ENCODE peak calls at places on chromosome 1, in four cellular contexts. S is gastrocnemius medialis, F is IMR-90, X is HCT116. K is an unnamed sample.

GRCh38 chr1:28129150-28129549 is 40.7 kb upstream of the EYA3 start:
- DNase-seq in F (peak; percentile 82), S (no peak), X (peak; percentile 63), K (no peak)

GRCh38 chr1:183218981-183219621 is 33.0 kb downstream of the LAMC2 start:
- DNase-seq in F (no peak), X (no peak), S (no peak), K (no peak)

GRCh38 chr1:216997831-216998230 is 274.6 kb upstream of the ESRRG start:
- DNase-seq in X (no peak), F (no peak), S (no peak), K (no peak)

GRCh38 chr1:42946120-42947009 is 12.3 kb downstream of the SLC2A1 start:
- DNase-seq in F (no peak), S (no peak), X (no peak), K (no peak)

GRCh38 chr1:57736940-57737339 is 313.1 kb upstream of the DAB1 start:
- DNase-seq in X (no peak), F (no peak), S (no peak), K (no peak)

GRCh38 chr1:221439734-221440436 is 302.0 kb downstream of the DUSP10 start:
- DNase-seq in F (peak; percentile 98), X (peak; percentile 93), S (no peak), K (no peak)

GRCh38 chr1:43521716-43522115 is 9.0 kb upstream of the PTPRF start:
- DNase-seq in F (no peak), X (no peak), S (no peak), K (no peak)

GRCh38 chr1:238722812-238723211 is 663.6 kb upstream of the CHRM3 start:
- DNase-seq in S (no peak), F (no peak), X (no peak), K (no peak)

GRCh38 chr1:60386259-60386658 is 312.7 kb upstream of the C1orf87 start:
- DNase-seq in F (no peak), S (no peak), X (no peak), K (no peak)

GRCh38 chr1:226656601-226657277 is 82.3 kb downstream of the ITPKB start:
- DNase-seq in S (no peak), X (no peak), F (peak; percentile 92), K (no peak)

GRCh38 chr1:46522184-46522968 is 29.1 kb downstream of the KNCN start:
- DNase-seq in X (no peak), S (no peak), F (peak; percentile 45), K (no peak)

GRCh38 chr1:5740450-5740849 is 251.8 kb downstream of the NPHP4 start:
- DNase-seq in S (no peak), X (no peak), F (no peak), K (no peak)

GRCh38 chr1:119323216-119323982 is 45.2 kb upstream of the HAO2 start:
- DNase-seq in S (no peak), F (no peak), X (no peak), K (no peak)

GRCh38 chr1:53654216-53655210 is 84.5 kb downstream of the GLIS1 start:
- DNase-seq in F (peak; percentile 93), S (no peak), X (no peak), K (no peak)

GRCh38 chr1:101005871-101006270 is 19.7 kb downstream of the DPH5 start:
- DNase-seq in X (no peak), F (peak; percentile 10), S (no peak), K (no peak)

GRCh38 chr1:151340870-151341754 is 5.9 kb downstream of the RFX5 start:
- DNase-seq in X (peak; percentile 75), S (no peak), F (peak; percentile 86), K (no peak)

GRCh38 chr1:92879316-92879968 is 47.6 kb downstream of the RPL5 start:
- DNase-seq in X (no peak), F (no peak), S (no peak), K (no peak)

GRCh38 chr1:224292419-224292818 is 37.6 kb downstream of the NVL start:
- DNase-seq in F (no peak), S (no peak), X (no peak), K (no peak)

GRCh38 chr1:21280482-21280881 is 9.8 kb downstream of the ECE1 start:
- DNase-seq in S (no peak), X (no peak), F (no peak), K (no peak)

GRCh38 chr1:21278898-21279819 is 11.1 kb downstream of the ECE1 start:
- DNase-seq in X (no peak), S (no peak), F (peak; percentile 65), K (no peak)

GRCh38 chr1:21277178-21277577 is 13.1 kb downstream of the ECE1 start:
- DNase-seq in F (no peak), S (no peak), X (no peak), K (no peak)

GRCh38 chr1:21278208-21278861 is 11.9 kb downstream of the ECE1 start:
- DNase-seq in F (no peak), X (no peak), S (no peak), K (no peak)

DNA sequence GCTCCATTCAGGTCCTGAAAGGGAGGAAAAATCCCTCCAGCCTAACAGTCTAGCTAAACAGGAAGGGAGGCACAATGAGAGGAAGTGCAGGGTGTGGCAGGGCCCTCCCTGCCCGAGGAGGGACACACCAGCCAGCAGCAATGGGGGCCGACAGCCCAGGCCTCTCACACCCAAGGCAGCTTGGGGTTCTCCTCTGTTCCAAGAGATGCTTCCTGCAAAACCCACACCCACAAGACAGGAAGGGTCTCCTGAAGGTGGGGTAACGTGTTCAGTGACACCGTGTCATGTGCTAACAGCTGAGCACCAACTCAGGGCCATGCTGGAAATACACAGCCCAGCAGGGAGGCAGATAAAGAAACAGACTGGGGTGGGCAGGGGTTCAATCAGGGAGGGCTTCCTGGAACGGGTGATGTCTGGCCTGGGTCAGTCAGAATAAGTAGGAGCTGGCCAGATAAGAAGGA is 10.2 kb downstream of the ECE1 start:
- DNase-seq in F (no peak), S (no peak), X (no peak), K (no peak)
- TF ChIP-seq POLR2A in F (no peak), S (no peak), X (no peak), K (no peak)

GRCh38 chr1:31416101-31416736 is 3.2 kb downstream of the SERINC2 start:
- DNase-seq in F (no peak), X (no peak), S (peak; percentile 58), K (no peak)

GRCh38 chr1:31413405-31414005 is 492 bp downstream of the SERINC2 start:
- DNase-seq in S (peak; percentile 81), X (no peak), F (no peak), K (no peak)

GRCh38 chr1:31415658-31416057 is 2.6 kb downstream of the SERINC2 start:
- DNase-seq in F (no peak), X (no peak), S (no peak), K (no peak)

GRCh38 chr1:31412732-31413404 is at the start of gene SERINC2:
- DNase-seq in X (no peak), S (no peak), F (no peak), K (no peak)

DNA sequence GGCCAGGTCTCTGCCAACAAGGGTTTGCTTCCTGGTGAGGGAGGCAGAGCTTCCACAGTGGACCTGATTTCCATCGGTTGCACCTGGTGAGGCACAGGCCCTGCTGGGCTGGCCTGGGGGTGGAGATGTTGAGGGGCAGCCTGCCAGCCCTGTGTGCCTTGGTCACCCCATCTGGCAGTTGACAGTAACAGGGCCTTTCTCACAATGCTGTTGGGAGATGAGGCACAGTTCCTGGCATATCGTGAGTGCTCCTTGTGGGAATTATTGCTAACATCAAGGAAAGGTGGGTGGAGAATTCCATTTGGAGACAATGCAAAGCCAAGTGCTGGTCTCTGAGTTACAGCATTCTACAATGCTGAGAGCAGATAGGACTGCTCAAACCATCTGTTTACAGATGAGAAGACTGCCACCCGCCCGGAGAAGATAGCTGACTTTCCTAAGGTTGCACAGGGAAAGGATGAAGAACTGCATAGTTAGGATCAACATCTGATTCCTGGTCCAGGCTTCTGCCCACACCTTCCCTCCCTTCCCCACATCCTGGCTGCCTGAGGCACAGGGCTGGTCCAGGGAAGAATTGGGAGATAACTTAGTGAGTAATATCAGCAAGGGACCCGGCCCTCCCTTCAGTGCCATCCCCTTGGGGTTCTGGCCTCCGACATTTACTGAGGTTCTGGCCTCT is 1.8 kb downstream of the SERINC2 start:
- DNase-seq in F (no peak), S (no peak), X (no peak), K (no peak)
- TF ChIP-seq POLR2A in F (no peak), S (no peak), X (no peak), K (no peak)

GRCh38 chr1:37472281-37472680 is 2.1 kb upstream of the ZC3H12A start:
- DNase-seq in F (no peak), S (no peak), X (no peak), K (no peak)
- TF ChIP-seq POLR2A in F (no peak), S (no peak), X (no peak), K (no peak)

GRCh38 chr1:202665417-202665816 is 44.8 kb downstream of the SYT2 start:
- DNase-seq in X (no peak), F (no peak), S (no peak), K (no peak)

DNA sequence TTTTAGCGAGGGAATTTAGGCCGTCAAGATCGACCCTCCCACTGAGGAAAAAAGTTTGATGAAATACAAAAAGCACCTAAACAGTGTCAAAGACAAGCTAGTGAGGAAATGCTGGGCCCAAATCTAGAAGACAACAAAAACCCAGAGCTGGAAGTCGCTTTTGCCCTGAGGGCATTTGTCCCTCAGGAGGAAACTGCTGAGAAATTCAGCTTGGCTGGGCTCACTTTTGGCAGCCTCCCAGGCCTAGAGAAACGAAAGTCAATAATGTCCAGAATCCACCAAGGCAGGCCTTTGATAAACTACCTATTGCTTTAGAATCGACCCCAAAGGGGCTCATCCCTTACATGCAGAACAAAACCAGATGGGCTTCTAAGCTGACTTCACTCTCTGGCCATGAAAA is 38.9 kb downstream of the SYT2 start:
- DNase-seq in X (no peak), S (no peak), F (no peak), K (no peak)
- TF ChIP-seq POLR2A in X (no peak), S (no peak), F (no peak), K (no peak)

DNA sequence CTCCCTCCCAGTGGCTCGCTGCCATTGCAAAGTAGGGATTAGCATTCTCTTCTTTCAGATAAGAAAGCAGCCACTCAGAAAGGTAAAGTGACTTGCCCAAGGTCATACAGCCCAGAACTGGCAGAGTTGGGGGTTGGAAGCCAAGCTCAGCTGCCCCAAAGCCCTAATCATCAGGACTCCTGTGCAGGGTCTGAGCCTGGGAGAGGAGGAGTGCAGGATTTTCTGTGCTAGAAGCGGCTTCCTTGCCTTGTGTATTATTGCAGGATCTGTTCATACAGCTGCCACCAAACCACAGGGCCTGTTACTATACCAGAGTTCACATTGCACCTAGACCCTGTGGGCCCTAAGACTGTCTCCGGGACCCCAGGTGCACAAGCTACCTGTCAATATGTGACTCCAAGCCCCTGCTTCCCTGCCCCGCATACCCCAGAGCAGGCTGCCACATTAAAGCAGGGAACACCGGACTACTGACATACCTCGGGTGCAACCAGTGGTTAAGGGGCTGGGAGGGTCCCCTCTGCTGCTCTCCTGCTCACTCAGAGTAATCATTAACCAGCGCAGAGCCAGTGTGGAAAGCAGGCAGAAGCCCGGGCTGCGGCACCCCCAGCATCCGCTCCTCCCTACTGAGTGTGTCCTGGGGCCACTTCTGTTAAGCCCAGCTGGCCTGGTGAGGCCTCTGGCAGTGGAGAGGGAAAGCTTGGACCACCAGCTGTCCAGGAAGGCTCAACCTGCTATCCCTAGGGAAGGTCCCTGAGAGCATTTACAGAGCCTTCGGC is 15.8 kb downstream of the HSPG2 start:
- DNase-seq in S (no peak), X (no peak), F (no peak), K (no peak)
- TF ChIP-seq POLR2A in S (no peak), X (no peak), F (no peak), K (no peak)

K was measured in esophagus squamous epithelium.